ENCODE peak calls at places on chromosome 9, in six cellular contexts. K is neuronal stem cell, Z is mesendoderm, P is H1, B is IMR-90, F is mesenchymal stem cell. W is an unnamed sample.
A peak's percentile ranks its signal among the peaks of the same experiment; 100 is the strongest.

GRCh38 chr9:75893096-75893495 is 2.6 kb downstream of the PCSK5 start:
- DNase-seq in K (no peak), Z (no peak), P (no peak), B (no peak), F (no peak), W (no peak)

GRCh38 chr9:69466151-69466550 is 141.1 kb downstream of the ENTREP1 start:
- DNase-seq in K (no peak), Z (no peak), P (no peak), B (peak; percentile 84), F (no peak), W (no peak)

GRCh38 chr9:136995370-136995769 is 998 bp downstream of the CLIC3 start:
- DNase-seq in K (no peak), Z (no peak), P (no peak), B (no peak), F (no peak), W (no peak)

GRCh38 chr9:69097053-69097452 is 61.5 kb downstream of the FXN start:
- DNase-seq in K (no peak), Z (no peak), P (no peak), B (peak; percentile 84), F (peak; percentile 83), W (no peak)

GRCh38 chr9:87684627-87685204 is 41.2 kb upstream of the CTSL start:
- DNase-seq in K (peak; percentile 17), Z (peak; percentile 50), P (peak; percentile 84), B (peak; percentile 24), F (peak; percentile 33), W (peak; percentile 58)

GRCh38 chr9:33236571-33236970 is 3.4 kb upstream of the SPINK4 start:
- DNase-seq in K (no peak), Z (no peak), P (no peak), B (peak; percentile 39), F (no peak), W (no peak)

GRCh38 chr9:132823370-132824144 is 54.5 kb downstream of the AK8 start:
- DNase-seq in K (no peak), Z (no peak), P (no peak), B (no peak), F (no peak), W (no peak)

GRCh38 chr9:126514037-126514821 is 99.5 kb upstream of the LMX1B start:
- DNase-seq in K (peak; percentile 69), Z (peak; percentile 81), P (peak; percentile 96), B (peak; percentile 15), F (peak; percentile 41), W (peak; percentile 82)

GRCh38 chr9:85742630-85742928 is 825 bp upstream of the AGTPBP1 start:
- DNase-seq in K (no peak), Z (no peak), P (no peak), B (peak; percentile 72), F (peak; percentile 91), W (no peak)

GRCh38 chr9:137671721-137672120 is 52.9 kb downstream of the EHMT1 start:
- DNase-seq in K (no peak), Z (no peak), P (no peak), B (no peak), F (no peak), W (no peak)

DNA sequence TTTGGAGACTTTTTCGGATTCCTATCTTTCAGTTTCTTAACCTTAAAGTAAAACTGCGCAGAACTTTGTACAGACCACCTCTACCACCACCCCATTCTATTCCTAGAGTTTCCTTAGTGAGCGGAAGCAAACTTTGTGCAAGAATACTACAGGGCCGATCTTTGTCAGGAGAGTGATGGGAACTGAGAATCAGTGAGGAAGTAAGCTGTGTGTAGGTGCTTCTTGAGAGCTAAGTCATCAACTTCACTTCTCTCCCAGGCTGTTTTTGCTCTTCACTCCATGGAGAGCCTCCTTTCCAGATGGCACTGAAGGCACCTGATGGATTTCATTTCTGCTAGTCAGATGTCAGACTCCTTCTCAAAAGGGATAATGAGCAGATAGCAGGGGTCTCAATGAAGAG is 127.3 kb downstream of the SPATA31D1 start:
- DNase-seq in K (no peak), Z (no peak), P (no peak), B (no peak), F (no peak), W (no peak)
- H2BK15ac ChIP-seq in K (no peak overlapping the region), Z (no peak overlapping the region), P (no peak overlapping the region), B (no peak overlapping the region), F (no peak overlapping the region), W (no peak overlapping the region)

GRCh38 chr9:113624721-113625120 is 161.2 kb downstream of the RGS3 start:
- DNase-seq in K (no peak), Z (no peak), P (no peak), B (peak; percentile 50), F (peak; percentile 62), W (peak; percentile 14)
- H3K9ac ChIP-seq in K (no peak overlapping the region), Z (no peak overlapping the region), P (no peak overlapping the region), B (no peak overlapping the region), F (peak overlapping the region; percentile 51), W (no peak overlapping the region)

DNA sequence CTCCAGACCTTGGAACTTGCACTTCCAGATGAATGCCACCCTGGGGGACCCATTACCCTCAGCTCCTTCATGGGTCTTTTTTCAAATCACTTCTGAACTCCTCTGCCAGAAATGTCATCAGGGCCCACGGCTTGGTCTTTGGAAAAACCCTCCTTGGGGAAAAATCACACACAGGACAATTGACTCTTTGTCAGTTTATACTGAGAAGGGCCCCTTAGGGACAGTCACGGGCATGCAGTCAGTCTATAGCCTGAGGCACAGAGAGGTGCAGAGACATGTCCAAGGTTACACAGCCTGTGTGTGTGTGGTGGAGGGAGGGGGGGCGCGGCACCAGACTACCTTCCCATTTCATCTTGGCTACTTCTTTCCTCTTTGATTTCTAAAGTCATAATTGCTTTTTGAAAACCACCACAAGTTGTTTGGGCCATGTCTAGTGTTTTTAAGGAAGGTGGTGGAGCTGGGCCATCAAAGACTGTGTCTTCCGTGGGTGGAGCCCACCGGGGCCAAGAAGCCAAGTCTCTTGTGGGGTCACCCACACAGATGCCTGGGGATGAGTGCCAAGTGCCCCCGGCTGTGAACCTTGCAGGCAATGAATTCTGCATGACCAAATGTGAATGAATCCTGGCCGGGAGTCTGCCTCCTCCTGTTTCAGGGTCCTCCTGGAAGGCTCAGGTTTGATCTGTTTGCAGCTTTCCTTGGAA is 200.0 kb upstream of the TBC1D2 start:
- DNase-seq in K (no peak), Z (no peak), P (no peak), B (no peak), F (no peak), W (no peak)
- H2BK15ac ChIP-seq in K (no peak overlapping the region), Z (no peak overlapping the region), P (no peak overlapping the region), B (no peak overlapping the region), F (no peak overlapping the region), W (no peak overlapping the region)

GRCh38 chr9:16628421-16628820 is 242.0 kb downstream of the BNC2 start:
- DNase-seq in K (no peak), Z (no peak), P (no peak), B (peak; percentile 65), F (no peak), W (no peak)

GRCh38 chr9:16625831-16626230 is 244.6 kb downstream of the BNC2 start:
- DNase-seq in K (no peak), Z (peak; percentile 69), P (no peak), B (peak; percentile 67), F (peak; percentile 58), W (no peak)

GRCh38 chr9:16625106-16625505 is 245.4 kb downstream of the BNC2 start:
- DNase-seq in K (no peak), Z (no peak), P (no peak), B (no peak), F (no peak), W (no peak)

GRCh38 chr9:16627967-16628366 is 242.5 kb downstream of the BNC2 start:
- DNase-seq in K (no peak), Z (no peak), P (no peak), B (peak; percentile 96), F (peak; percentile 92), W (no peak)

DNA sequence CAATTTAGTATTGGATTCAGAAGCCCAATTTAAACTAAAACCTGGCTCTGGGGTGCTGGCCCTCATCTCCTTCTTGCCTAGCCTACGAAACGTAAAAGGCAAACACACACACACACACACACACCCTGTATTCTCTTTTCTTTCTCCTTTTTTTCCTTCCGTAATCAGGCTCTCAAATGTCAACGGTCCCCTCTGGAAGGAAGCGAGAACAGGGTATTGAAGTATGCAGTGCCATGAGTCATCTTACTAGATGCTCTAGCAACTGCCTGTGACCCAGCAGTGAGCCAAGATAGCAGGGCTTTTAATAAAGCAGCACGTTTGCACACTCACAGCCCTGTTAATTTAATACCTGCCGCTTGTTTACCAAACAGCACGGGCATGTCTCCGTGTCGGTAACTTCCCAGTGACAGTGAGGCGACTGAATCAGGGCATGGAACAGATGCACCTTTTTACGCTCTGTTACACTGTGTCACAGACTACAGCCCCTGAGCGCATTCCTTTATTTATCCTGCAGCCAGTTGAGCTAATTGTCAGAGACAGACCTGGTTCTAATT is 243.8 kb downstream of the BNC2 start:
- DNase-seq in K (peak; percentile 40), Z (peak; percentile 89), P (no peak), B (peak; percentile 89), F (peak; percentile 90), W (peak; percentile 37)
- H3K9ac ChIP-seq in K (no peak overlapping the region), Z (no peak overlapping the region), P (no peak overlapping the region), B (peak overlapping the region; percentile 42), F (peak overlapping the region; percentile 92), W (no peak overlapping the region)

DNA sequence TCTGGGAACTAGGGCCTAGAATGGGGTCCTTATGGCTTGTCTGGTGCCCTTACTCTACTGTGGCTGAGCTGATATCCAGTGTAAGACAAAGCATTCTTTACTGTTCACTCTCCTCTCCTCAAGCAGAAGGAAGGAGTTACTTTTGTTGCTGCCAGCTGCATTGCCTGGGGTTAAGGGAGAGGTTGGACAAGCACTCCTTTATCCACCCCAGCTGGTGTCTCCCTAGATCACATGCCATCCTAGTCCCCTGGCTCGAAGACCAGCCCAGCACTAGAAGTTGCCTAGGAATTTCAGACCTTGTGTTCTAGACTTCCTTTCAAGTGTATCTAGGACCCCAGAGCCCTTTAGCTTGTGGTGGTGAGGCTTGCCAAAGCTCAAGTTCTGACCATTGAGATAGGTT is 1051.5 kb upstream of the C9orf72 start:
- DNase-seq in K (no peak), Z (no peak), P (no peak), B (no peak), F (no peak), W (no peak)
- H2BK15ac ChIP-seq in K (no peak overlapping the region), Z (no peak overlapping the region), P (no peak overlapping the region), B (no peak overlapping the region), F (no peak overlapping the region), W (no peak overlapping the region)

GRCh38 chr9:113649855-113650206 is 186.3 kb downstream of the RGS3 start:
- DNase-seq in K (no peak), Z (no peak), P (no peak), B (no peak), F (no peak), W (no peak)
- H3K9ac ChIP-seq in K (no peak overlapping the region), Z (no peak overlapping the region), P (no peak overlapping the region), B (no peak overlapping the region), F (no peak overlapping the region), W (no peak overlapping the region)

DNA sequence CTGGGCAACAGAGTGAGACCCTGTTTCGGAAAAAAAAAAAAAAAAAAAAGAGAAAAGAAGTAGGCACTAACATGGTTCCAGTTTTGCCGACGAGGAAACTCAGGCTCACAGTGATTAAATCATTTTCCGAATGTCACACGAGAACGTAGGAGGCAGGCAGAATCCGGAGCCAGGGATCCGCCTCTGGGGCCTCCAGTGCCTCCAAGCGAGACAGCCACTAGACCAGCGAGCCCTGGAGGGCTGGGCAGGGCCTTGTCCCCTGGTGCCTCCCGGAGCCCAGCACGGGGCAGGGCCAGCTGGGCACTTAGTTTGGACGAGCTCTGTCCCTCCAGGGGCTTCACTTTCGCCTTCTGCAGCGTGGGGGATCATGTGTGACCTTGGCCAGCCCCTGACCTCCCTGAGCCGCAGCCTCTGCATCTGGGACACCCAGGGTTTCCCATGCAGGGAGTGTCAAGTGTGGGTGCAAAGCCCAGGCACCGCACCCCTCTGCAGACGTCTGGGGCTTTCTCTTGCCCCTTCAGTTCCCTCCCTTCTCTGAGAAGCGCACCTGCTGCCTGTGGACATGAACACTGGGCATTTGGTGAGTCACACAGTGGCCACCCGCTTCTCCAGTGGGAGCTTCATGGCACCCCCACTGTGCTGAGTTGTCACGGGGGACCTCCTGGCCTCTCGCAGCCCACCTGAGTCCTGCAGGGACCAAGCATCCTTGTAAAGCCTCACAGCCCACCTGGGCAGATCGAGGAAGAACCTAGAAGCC is 80.3 kb downstream of the RXRA start:
- DNase-seq in K (no peak), Z (no peak), P (no peak), B (no peak), F (peak; percentile 49), W (no peak)
- H2BK15ac ChIP-seq in K (peak overlapping the region; percentile 62), Z (no peak overlapping the region), P (no peak overlapping the region), B (peak overlapping the region; percentile 49), F (peak overlapping the region; percentile 6), W (no peak overlapping the region)

W was measured in H9.